ENCODE peak calls at places on chromosomes 4 and X, in six cellular contexts. One of them, this sample, is unnamed.

GRCh38 chr4:188701952-188702351 is 562.7 kb downstream of the TRIML1 start:
- DNase-seq in OCI-LY7: no peak
- DNase-seq in prostate gland: no peak
- DNase-seq in Calu3: no peak
- DNase-seq in neuronal stem cell: no peak
- DNase-seq in lung microvascular endothelial cell: no peak
- DNase-seq in this sample: no peak

GRCh38 chrX:49838374-49838773 is 9.3 kb downstream of the PAGE4 start:
- DNase-seq in prostate gland: no peak
- DNase-seq in lung microvascular endothelial cell: peak
- DNase-seq in OCI-LY7: peak
- DNase-seq in Calu3: peak
- DNase-seq in neuronal stem cell: peak
- DNase-seq in this sample: peak

GRCh38 chr4:185011408-185011807 is 6.9 kb upstream of the HELT start:
- DNase-seq in Calu3: peak
- DNase-seq in prostate gland: no peak
- DNase-seq in OCI-LY7: peak
- DNase-seq in neuronal stem cell: no peak
- DNase-seq in lung microvascular endothelial cell: no peak
- DNase-seq in this sample: no peak

GRCh38 chr4:173405840-173406606 is 7.1 kb upstream of the SCRG1 start:
- DNase-seq in Calu3: no peak
- DNase-seq in prostate gland: no peak
- DNase-seq in OCI-LY7: no peak
- DNase-seq in lung microvascular endothelial cell: no peak
- DNase-seq in neuronal stem cell: no peak
- DNase-seq in this sample: no peak

GRCh38 chr4:28548549-28548948 is 1687.9 kb downstream of the STIM2 start:
- DNase-seq in prostate gland: no peak
- DNase-seq in OCI-LY7: no peak
- DNase-seq in Calu3: no peak
- DNase-seq in neuronal stem cell: no peak
- DNase-seq in lung microvascular endothelial cell: no peak
- DNase-seq in this sample: no peak

GRCh38 chr4:147425019-147425418 is 55.9 kb upstream of the EDNRA start:
- DNase-seq in lung microvascular endothelial cell: no peak
- DNase-seq in prostate gland: no peak
- DNase-seq in Calu3: no peak
- DNase-seq in neuronal stem cell: no peak
- DNase-seq in OCI-LY7: no peak
- DNase-seq in this sample: no peak

GRCh38 chr4:148850257-148850995 is 408.2 kb upstream of the NR3C2 start:
- DNase-seq in neuronal stem cell: no peak
- DNase-seq in Calu3: no peak
- DNase-seq in lung microvascular endothelial cell: no peak
- DNase-seq in OCI-LY7: no peak
- DNase-seq in prostate gland: no peak
- DNase-seq in this sample: no peak

GRCh38 chrX:68599256-68600152 is 48.0 kb upstream of the STARD8 start:
- DNase-seq in lung microvascular endothelial cell: peak
- DNase-seq in prostate gland: no peak
- DNase-seq in Calu3: no peak
- DNase-seq in neuronal stem cell: no peak
- DNase-seq in OCI-LY7: peak
- DNase-seq in this sample: no peak

GRCh38 chr4:107035711-107036601 is at the start of gene DKK2:
- DNase-seq in Calu3: no peak
- DNase-seq in lung microvascular endothelial cell: peak
- DNase-seq in prostate gland: peak
- DNase-seq in neuronal stem cell: peak
- DNase-seq in OCI-LY7: no peak
- DNase-seq in this sample: no peak

GRCh38 chr4:129526812-129527211 is 430.9 kb downstream of the C4orf33 start:
- DNase-seq in OCI-LY7: peak
- DNase-seq in lung microvascular endothelial cell: peak
- DNase-seq in prostate gland: no peak
- DNase-seq in Calu3: no peak
- DNase-seq in neuronal stem cell: no peak
- DNase-seq in this sample: no peak

GRCh38 chrX:44094821-44095530 is 121.8 kb upstream of the NDP start:
- DNase-seq in lung microvascular endothelial cell: no peak
- DNase-seq in prostate gland: no peak
- DNase-seq in Calu3: no peak
- DNase-seq in OCI-LY7: no peak
- DNase-seq in neuronal stem cell: no peak
- DNase-seq in this sample: no peak

GRCh38 chrX:120560405-120560841 is 339 bp downstream of the CUL4B start:
- DNase-seq in prostate gland: peak
- DNase-seq in lung microvascular endothelial cell: peak
- DNase-seq in OCI-LY7: peak
- DNase-seq in Calu3: peak
- DNase-seq in neuronal stem cell: no peak
- DNase-seq in this sample: peak